ENCODE peak calls at places on chromosomes 1 and 21, in five cellular contexts. E is activated CD4-positive, alpha-beta T cell treated with anti-CD3 and anti-CD28 coated beads for 24 hours; C is AG04450; T is anterior cingulate cortex; D is T-helper 2 cell. V is an unnamed sample.

GRCh38 chr1:200530551-200531261 is 89.8 kb downstream of the KIF14 start:
- DNase-seq in E (no peak), C (no peak), D (peak), T (no peak), V (no peak)

GRCh38 chr1:21703318-21703963 is 34.3 kb upstream of the RAP1GAP start:
- DNase-seq in E (no peak), C (peak), D (no peak), T (no peak), V (no peak)

GRCh38 chr1:223341111-223341510 is 22.9 kb downstream of the SUSD4 start:
- DNase-seq in D (no peak), C (no peak), T (peak), E (no peak), V (no peak)

GRCh38 chr1:202806845-202807366 is 1.3 kb downstream of the KDM5B start:
- DNase-seq in T (peak), E (no peak), D (peak), C (no peak), V (no peak)

GRCh38 chr1:218433744-218434143 is 88.6 kb downstream of the TGFB2 start:
- DNase-seq in C (no peak), T (no peak), D (no peak), E (no peak), V (no peak)

GRCh38 chr21:28822882-28823335 is 169.8 kb downstream of the LTN1 start:
- DNase-seq in D (no peak), E (no peak), C (no peak), T (no peak), V (no peak)

GRCh38 chr1:7407980-7408770 is 362.9 kb upstream of the VAMP3 start:
- DNase-seq in E (no peak), T (no peak), D (no peak), C (no peak), V (no peak)

GRCh38 chr1:116585886-116586285 is 15.1 kb upstream of the CD58 start:
- DNase-seq in T (no peak), E (no peak), C (no peak), D (no peak), V (no peak)

GRCh38 chr1:28028873-28029654 is 59.3 kb downstream of the EYA3 start:
- DNase-seq in T (no peak), C (no peak), D (no peak), E (no peak), V (no peak)

GRCh38 chr1:245179706-245180105 is 24.9 kb downstream of the KIF26B start:
- DNase-seq in T (no peak), E (no peak), C (no peak), D (no peak), V (no peak)